ENCODE peak calls at places on chromosomes 5 and 9, in seven cellular contexts. A, U, V, F, C, R and N are unnamed samples.

GRCh38 chr5:105350406-105351140 is 1788.0 kb upstream of the NUDT12 start:
- DNase-seq in A (no peak), U (no peak), V (no peak), F (no peak), C (no peak), R (no peak), N (no peak)

GRCh38 chr9:15104826-15105420 is 194.7 kb upstream of the FREM1 start:
- DNase-seq in A (peak), U (peak), V (no peak), F (peak), C (peak), R (peak), N (no peak)

GRCh38 chr5:103464801-103465484 is 97.6 kb downstream of the NUDT12 start:
- DNase-seq in A (no peak), U (no peak), V (no peak), F (no peak), C (no peak), R (no peak), N (no peak)

GRCh38 chr5:77239126-77239741 is 28.8 kb downstream of the PDE8B start:
- DNase-seq in A (no peak), U (peak), V (no peak), F (peak), C (peak), R (peak), N (no peak)

GRCh38 chr9:116842658-116843057 is 155.6 kb downstream of the TRIM32 start:
- DNase-seq in A (no peak), U (no peak), V (no peak), F (no peak), C (no peak), R (peak), N (no peak)

GRCh38 chr5:52963636-52964035 is 25.5 kb upstream of the ITGA2 start:
- DNase-seq in A (no peak), U (no peak), V (no peak), F (no peak), C (no peak), R (no peak), N (no peak)

GRCh38 chr9:132991351-132992300 is 13.1 kb downstream of the GFI1B start:
- DNase-seq in A (no peak), U (peak), V (no peak), F (no peak), C (no peak), R (no peak), N (no peak)

GRCh38 chr9:3511537-3511936 is 14.3 kb downstream of the RFX3 start:
- DNase-seq in A (no peak), U (no peak), V (no peak), F (no peak), C (no peak), R (peak), N (no peak)

GRCh38 chr5:181043285-181044092 is 3.4 kb downstream of the BTNL9 start:
- DNase-seq in A (no peak), U (no peak), V (no peak), F (no peak), C (no peak), R (no peak), N (peak)

GRCh38 chr5:14204785-14205321 is 61.7 kb downstream of the TRIO start:
- DNase-seq in A (no peak), U (no peak), V (peak), F (no peak), C (peak), R (peak), N (peak)

GRCh38 chr9:128702949-128703615 is 779 bp downstream of the PKN3 start:
- DNase-seq in A (peak), U (peak), V (no peak), F (no peak), C (peak), R (no peak), N (no peak)

GRCh38 chr5:134026521-134027202 is 21.9 kb upstream of the VDAC1 start:
- DNase-seq in A (peak), U (peak), V (peak), F (peak), C (peak), R (peak), N (no peak)

GRCh38 chr5:172640822-172641358 is at the start of gene NEURL1B:
- DNase-seq in A (peak), U (peak), V (peak), F (peak), C (peak), R (peak), N (no peak)

GRCh38 chr5:57735754-57736153 is 253.1 kb upstream of the ACTBL2 start:
- DNase-seq in A (no peak), U (no peak), V (no peak), F (peak), C (peak), R (peak), N (no peak)

GRCh38 chr5:30808996-30809395 is 384.5 kb upstream of the CDH6 start:
- DNase-seq in A (no peak), U (no peak), V (no peak), F (no peak), C (no peak), R (no peak), N (no peak)

GRCh38 chr5:155631116-155631515 is 617.6 kb downstream of the KIF4B start:
- DNase-seq in A (no peak), U (no peak), V (no peak), F (no peak), C (no peak), R (no peak), N (no peak)

GRCh38 chr5:59007460-59008063 is 424.7 kb downstream of the RAB3C start:
- DNase-seq in A (no peak), U (peak), V (no peak), F (peak), C (peak), R (no peak), N (no peak)

GRCh38 chr5:132799392-132799791 is 13.7 kb upstream of the SOWAHA start:
- DNase-seq in A (no peak), U (no peak), V (no peak), F (no peak), C (no peak), R (no peak), N (no peak)

GRCh38 chr5:151156732-151157402 is 712 bp downstream of the ANXA6 start:
- DNase-seq in A (peak), U (peak), V (no peak), F (no peak), C (peak), R (no peak), N (no peak)

GRCh38 chr5:109485030-109485429 is 75.3 kb upstream of the PJA2 start:
- DNase-seq in A (no peak), U (peak), V (peak), F (no peak), C (peak), R (peak), N (peak)

GRCh38 chr9:111632051-111632450 is 917 bp downstream of the DNAJC25 start:
- DNase-seq in A (no peak), U (no peak), V (no peak), F (no peak), C (peak), R (peak), N (no peak)

GRCh38 chr5:135625061-135625460 is 46.3 kb upstream of the CXCL14 start:
- DNase-seq in A (no peak), U (no peak), V (no peak), F (no peak), C (no peak), R (no peak), N (no peak)

GRCh38 chr5:178290376-178290775 is 57.8 kb upstream of the PHYKPL start:
- DNase-seq in A (no peak), U (no peak), V (no peak), F (no peak), C (no peak), R (no peak), N (no peak)

GRCh38 chr5:132425009-132425937 is 55.8 kb downstream of the SLC22A5 start:
- DNase-seq in A (peak), U (no peak), V (no peak), F (no peak), C (no peak), R (no peak), N (no peak)

GRCh38 chr9:106745457-106745856 is 117.5 kb upstream of the ZNF462 start:
- DNase-seq in A (no peak), U (no peak), V (no peak), F (no peak), C (no peak), R (no peak), N (no peak)
- TF ChIP-seq POLR2AphosphoS5 in A (no peak), U (no peak), V (no peak), F (no peak), C (no peak), R (no peak), N (no peak)

DNA sequence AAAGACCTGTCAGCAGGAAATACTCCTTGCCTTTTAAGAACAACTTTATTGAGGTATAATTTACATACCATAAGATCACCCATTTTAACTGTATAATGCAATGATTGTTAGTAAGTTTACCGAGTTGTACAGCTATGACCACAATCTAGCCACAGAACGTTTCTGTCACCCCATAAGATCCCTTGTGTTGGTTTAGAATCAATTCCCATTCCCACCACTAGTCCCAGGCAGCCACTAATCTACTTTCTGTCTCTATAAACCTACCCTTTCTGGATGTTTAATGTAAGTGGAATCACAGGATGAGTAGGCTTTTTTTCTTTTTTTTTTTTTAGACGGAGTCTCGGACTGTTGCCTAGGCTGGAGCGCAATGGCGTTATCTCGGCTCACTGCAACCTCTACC is 4.4 kb downstream of the GPR107 start:
- DNase-seq in A (no peak), U (peak), V (no peak), F (no peak), C (no peak), R (no peak), N (no peak)
- TF ChIP-seq POLR2AphosphoS5 in A (no peak), U (no peak), V (no peak), F (no peak), C (no peak), R (no peak), N (no peak)

DNA sequence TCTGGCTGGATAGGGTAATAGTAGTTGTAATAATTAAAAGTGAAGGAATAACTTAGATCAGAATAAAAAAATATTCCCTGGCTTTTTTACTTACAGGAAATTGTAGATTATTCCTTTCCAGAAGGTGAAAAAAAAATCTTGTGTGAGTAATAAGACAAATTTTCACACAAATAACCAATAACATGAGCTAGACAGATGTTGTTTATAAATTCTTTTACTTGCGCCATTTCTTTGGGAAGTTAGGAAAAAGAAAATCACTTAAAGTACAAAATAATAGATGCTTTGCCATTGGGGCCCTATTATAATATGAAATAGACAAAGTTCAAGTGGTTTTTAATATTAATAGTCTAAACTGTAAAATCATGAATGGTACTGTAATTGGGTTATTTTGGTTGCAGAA is 204.1 kb downstream of the ARRDC3 start:
- DNase-seq in A (no peak), U (no peak), V (no peak), F (no peak), C (peak), R (no peak), N (no peak)
- TF ChIP-seq POLR2AphosphoS5 in A (no peak), U (no peak), V (no peak), F (no peak), C (no peak), R (no peak), N (no peak)

GRCh38 chr9:136324501-136325300 is 2.6 kb upstream of the GPSM1 start:
- DNase-seq in A (no peak), U (peak), V (peak), F (no peak), C (no peak), R (no peak), N (no peak)

GRCh38 chr9:136325354-136325753 is 2.0 kb upstream of the GPSM1 start:
- DNase-seq in A (no peak), U (no peak), V (no peak), F (no peak), C (no peak), R (no peak), N (no peak)

GRCh38 chr9:136326777-136327312 is 494 bp upstream of the GPSM1 start:
- DNase-seq in A (no peak), U (no peak), V (no peak), F (no peak), C (no peak), R (no peak), N (no peak)

GRCh38 chr9:136327313-136327971 is at the start of gene GPSM1:
- DNase-seq in A (no peak), U (peak), V (no peak), F (no peak), C (peak), R (no peak), N (no peak)

GRCh38 chr9:136326061-136326776 is 1.1 kb upstream of the GPSM1 start:
- DNase-seq in A (no peak), U (peak), V (no peak), F (no peak), C (peak), R (no peak), N (no peak)
- TF ChIP-seq POLR2AphosphoS5 in A (no peak), U (peak), V (no peak), F (no peak), C (no peak), R (no peak), N (no peak)